ENCODE peak calls at places on chromosome 14, in eight cellular contexts. A is cardiac fibroblast; D is activated CD4-positive, alpha-beta T cell treated with anti-CD3 and anti-CD28 coated beads, Interleukin-2, amount 10 ng/mL, durations not matched to agents 7 days and 5 days; Z is kidney tubule cell; W is dorsolateral prefrontal cortex; J is RWPE1; T is GM20000; O is iris pigment epithelial cell. U is an unnamed sample.

GRCh38 chr14:21913759-21914158 is 240.1 kb upstream of the OR4E1 start:
- DNase-seq in A (peak; percentile 77), D (peak; percentile 89), Z (peak; percentile 82), W (no peak), J (peak; percentile 3), T (peak; percentile 39), O (peak; percentile 85), U (peak; percentile 71)

GRCh38 chr14:71203306-71203705 is 296.0 kb downstream of the PCNX1 start:
- DNase-seq in A (no peak), D (no peak), Z (peak; percentile 66), W (no peak), J (no peak), T (no peak), O (no peak), U (peak; percentile 26)

GRCh38 chr14:46048127-46048526 is 603.5 kb downstream of the RPL10L start:
- DNase-seq in A (peak; percentile 11), D (no peak), Z (peak; percentile 77), W (no peak), J (peak; percentile 7), T (peak; percentile 2), O (no peak), U (peak; percentile 15)

GRCh38 chr14:96215845-96216244 is 11.2 kb downstream of the BDKRB2 start:
- DNase-seq in A (no peak), D (no peak), Z (no peak), W (no peak), J (peak; percentile 69), T (no peak), O (no peak), U (no peak)

GRCh38 chr14:67377916-67378315 is 17.8 kb downstream of the EIF2S1 start:
- DNase-seq in A (no peak), D (no peak), Z (no peak), W (no peak), J (no peak), T (peak; percentile 25), O (no peak), U (no peak)

GRCh38 chr14:20548414-20549158 is 12.3 kb downstream of the RNASE9 start:
- DNase-seq in A (no peak), D (no peak), Z (no peak), W (no peak), J (no peak), T (no peak), O (no peak), U (no peak)

GRCh38 chr14:52906141-52906601 is 44.7 kb downstream of the FERMT2 start:
- DNase-seq in A (peak; percentile 94), D (no peak), Z (peak; percentile 84), W (no peak), J (peak; percentile 80), T (no peak), O (peak; percentile 89), U (peak; percentile 84)

GRCh38 chr14:103332143-103332919 is 1.7 kb upstream of the EIF5 start:
- DNase-seq in A (no peak), D (no peak), Z (peak; percentile 29), W (no peak), J (no peak), T (no peak), O (no peak), U (no peak)

GRCh38 chr14:76720382-76720813 is 40.9 kb upstream of the VASH1 start:
- DNase-seq in A (peak; percentile 44), D (no peak), Z (peak; percentile 14), W (no peak), J (peak; percentile 15), T (peak; percentile 65), O (peak; percentile 56), U (peak; percentile 69)

GRCh38 chr14:22394616-22395015 is 194.4 kb downstream of the DAD1 start:
- DNase-seq in A (no peak), D (no peak), Z (no peak), W (no peak), J (no peak), T (no peak), O (no peak), U (no peak)

GRCh38 chr14:76595266-76595665 is 166.0 kb upstream of the VASH1 start:
- DNase-seq in A (no peak), D (no peak), Z (no peak), W (no peak), J (no peak), T (no peak), O (no peak), U (no peak)

GRCh38 chr14:72519543-72519942 is 374.4 kb downstream of the DPF3 start:
- DNase-seq in A (no peak), D (peak; percentile 21), Z (no peak), W (no peak), J (no peak), T (no peak), O (no peak), U (no peak)

GRCh38 chr14:24734917-24735500 is 101.0 kb upstream of the GZMB start:
- DNase-seq in A (peak; percentile 83), D (peak; percentile 45), Z (peak; percentile 66), W (no peak), J (no peak), T (peak; percentile 32), O (peak; percentile 64), U (peak; percentile 81)

GRCh38 chr14:21352587-21352986 is 31.2 kb downstream of the SUPT16H start:
- DNase-seq in A (no peak), D (no peak), Z (no peak), W (no peak), J (no peak), T (peak; percentile 49), O (no peak), U (no peak)

GRCh38 chr14:97486601-97487120 is 689.5 kb downstream of the VRK1 start:
- DNase-seq in A (no peak), D (no peak), Z (no peak), W (no peak), J (no peak), T (no peak), O (no peak), U (no peak)

GRCh38 chr14:69360438-69361108 is 37.5 kb downstream of the ERH start:
- DNase-seq in A (no peak), D (no peak), Z (no peak), W (no peak), J (no peak), T (peak; percentile 38), O (no peak), U (no peak)

GRCh38 chr14:34365309-34365915 is 96.6 kb downstream of the SPTSSA start:
- DNase-seq in A (peak; percentile 35), D (no peak), Z (no peak), W (no peak), J (no peak), T (no peak), O (peak; percentile 50), U (peak; percentile 37)

GRCh38 chr14:39034481-39035296 is 68.3 kb downstream of the SEC23A start:
- DNase-seq in A (peak; percentile 29), D (no peak), Z (no peak), W (no peak), J (no peak), T (no peak), O (no peak), U (no peak)

GRCh38 chr14:41609704-41610183 is 3.1 kb downstream of the LRFN5 start:
- DNase-seq in A (peak; percentile 7), D (no peak), Z (peak; percentile 20), W (peak; percentile 85), J (no peak), T (peak; percentile 17), O (peak; percentile 28), U (peak; percentile 36)

GRCh38 chr14:77301103-77301502 is 19.6 kb downstream of the POMT2 start:
- DNase-seq in A (peak; percentile 93), D (peak; percentile 74), Z (peak; percentile 75), W (peak; percentile 87), J (peak; percentile 27), T (peak; percentile 62), O (peak; percentile 87), U (peak; percentile 91)